ENCODE peak calls at places on chromosomes 12 and 14, in seven cellular contexts. O is ovary, R is H54, D is spleen, M is Peyer's patch, K is heart left ventricle, S is upper lobe of left lung. U is an unnamed sample.

GRCh38 chr14:21245813-21246212 is 23.4 kb downstream of the HNRNPC start:
- DNase-seq in R (no peak), K (no peak), D (no peak), O (no peak), S (no peak), M (no peak), U (no peak)

GRCh38 chr14:104888489-104889373 is 23.7 kb downstream of the CEP170B start:
- DNase-seq in O (peak), M (peak), K (peak), S (peak), R (no peak), D (peak), U (no peak)

GRCh38 chr12:11717533-11717961 is 68.1 kb downstream of the ETV6 start:
- DNase-seq in O (no peak), K (no peak), M (peak), R (no peak), S (no peak), D (no peak), U (no peak)

GRCh38 chr12:131674373-131674772 is 36.5 kb upstream of the SFSWAP start:
- DNase-seq in R (no peak), K (no peak), O (no peak), M (no peak), D (no peak), S (no peak), U (no peak)

GRCh38 chr12:115632323-115632722 is 645.2 kb downstream of the MED13L start:
- DNase-seq in R (no peak), S (no peak), K (no peak), D (no peak), O (no peak), M (no peak), U (no peak)

GRCh38 chr14:21090940-21091663 is 7.4 kb downstream of the ZNF219 start:
- DNase-seq in R (no peak), D (peak), S (no peak), O (no peak), K (no peak), M (no peak), U (no peak)

GRCh38 chr12:53974084-53975018 is at the start of gene HOTAIR:
- DNase-seq in R (peak), D (no peak), K (no peak), S (no peak), O (no peak), M (no peak), U (no peak)

GRCh38 chr12:130934753-130935152 is 19.0 kb upstream of the ADGRD1 start:
- DNase-seq in K (no peak), M (no peak), R (no peak), D (no peak), O (no peak), S (no peak), U (no peak)

GRCh38 chr12:90166671-90167070 is 458.0 kb upstream of the ATP2B1 start:
- DNase-seq in M (no peak), D (no peak), S (no peak), O (no peak), R (no peak), K (no peak), U (no peak)

GRCh38 chr12:34402228-34402898 is 380.1 kb downstream of the ALG10 start:
- DNase-seq in R (no peak), S (peak), D (peak), K (peak), M (peak), O (peak), U (no peak)

DNA sequence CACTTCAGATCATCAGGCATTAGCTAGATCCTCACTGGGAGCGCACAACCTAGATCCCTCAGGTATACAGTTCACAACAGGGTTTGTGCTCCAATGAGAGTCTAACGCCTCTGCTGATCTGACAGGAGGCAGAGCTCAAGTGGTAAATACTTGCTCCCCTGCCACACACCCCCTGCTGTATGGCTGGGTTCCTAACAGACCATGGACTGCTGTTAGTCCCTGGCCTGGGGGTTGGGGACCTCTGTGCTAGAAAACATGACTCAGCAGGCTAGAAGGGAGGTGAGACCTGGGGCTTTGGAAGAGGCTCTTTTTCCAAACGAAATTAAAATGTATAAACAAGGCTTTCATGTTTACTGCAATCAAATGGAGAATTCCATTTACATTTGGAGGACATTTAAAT is 691.1 kb downstream of the FLRT2 start:
- DNase-seq in M (no peak), K (no peak), D (no peak), O (no peak), R (no peak), S (no peak), U (no peak)
- TF ChIP-seq POLR2A in M (no peak), K (no peak), D (no peak), O (no peak), R (no peak), S (no peak), U (no peak)

DNA sequence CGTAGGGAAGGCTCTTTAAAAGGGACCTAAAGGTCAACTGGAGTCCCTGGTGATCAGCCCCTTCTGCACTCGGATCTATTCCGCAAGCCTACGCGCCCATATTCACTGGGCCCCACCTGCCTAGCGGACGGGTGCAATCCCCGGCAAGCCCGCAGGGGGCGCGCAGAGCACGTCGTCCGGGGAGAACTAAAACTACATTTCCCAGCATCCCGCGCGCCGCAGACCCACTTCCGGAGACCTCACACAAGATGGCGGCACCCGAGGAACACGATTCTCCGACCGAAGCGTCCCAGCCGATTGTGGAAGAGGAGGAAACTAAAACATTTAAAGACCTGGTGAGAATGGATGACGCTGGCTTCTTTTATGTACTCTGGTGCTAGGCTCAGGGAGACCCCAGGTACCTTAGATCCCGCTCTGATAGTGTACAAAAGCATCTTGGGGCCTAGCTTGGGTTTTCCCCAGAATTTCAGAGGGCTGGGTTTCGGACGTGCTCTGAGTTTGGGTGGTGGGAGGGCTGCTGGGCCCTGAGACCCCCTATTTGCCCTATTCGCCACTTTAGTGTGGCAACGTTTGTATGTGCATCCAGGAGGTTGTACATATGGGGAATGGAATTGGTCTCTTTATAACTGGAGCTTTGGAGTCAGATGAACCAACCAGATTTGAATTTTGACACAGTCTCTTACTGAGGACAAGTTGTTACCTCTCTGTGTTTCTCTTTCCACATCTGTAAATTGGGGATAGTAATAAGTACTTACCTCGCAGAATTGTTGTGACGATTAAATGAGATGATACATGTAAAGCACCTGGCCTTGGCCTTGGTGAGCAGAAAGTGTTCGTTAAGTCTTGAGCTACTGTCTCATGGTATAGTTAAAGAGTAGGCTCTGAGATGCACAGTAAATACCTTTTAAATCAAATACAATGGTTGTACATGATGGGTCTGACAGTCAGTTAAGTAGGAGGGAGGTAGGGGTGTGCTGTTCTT is at the start of gene DDX47:
- DNase-seq in S (peak), D (peak), M (peak), O (peak), K (peak), R (peak), U (peak)
- TF ChIP-seq POLR2A in S (no peak), D (no peak), M (no peak), O (peak), K (peak), R (peak), U (peak)

DNA sequence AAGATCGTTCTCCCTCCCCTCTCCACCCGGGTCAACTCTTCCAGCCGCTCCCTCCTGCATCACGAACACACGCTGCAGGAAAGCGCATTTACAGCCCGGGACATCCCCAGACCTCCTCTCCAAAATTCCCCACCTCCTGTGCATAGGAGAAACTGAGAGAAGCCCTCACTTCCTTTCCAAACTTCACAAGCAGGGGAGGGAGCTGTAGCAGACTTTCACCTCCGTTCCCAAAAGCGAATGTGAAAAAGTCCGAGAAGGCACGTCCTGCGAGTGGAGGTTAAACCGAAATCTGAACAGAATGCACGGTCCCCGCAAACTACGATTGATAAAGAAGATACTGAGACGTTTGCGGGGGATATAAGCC is 467 bp downstream of the BCAT1 start:
- DNase-seq in O (no peak), M (no peak), K (no peak), R (peak), S (no peak), D (no peak), U (peak)
- TF ChIP-seq POLR2A in O (no peak), M (no peak), K (no peak), R (no peak), S (no peak), D (no peak), U (no peak)

GRCh38 chr14:45253754-45254300 is 825 bp upstream of the MIS18BP1 start:
- DNase-seq in M (peak), R (no peak), K (no peak), D (peak), O (peak), S (peak), U (peak)

GRCh38 chr14:45251912-45252311 is 1.1 kb downstream of the MIS18BP1 start:
- DNase-seq in R (peak), M (no peak), O (no peak), K (no peak), S (no peak), D (no peak), U (peak)

GRCh38 chr14:45254771-45255170 is 1.8 kb upstream of the MIS18BP1 start:
- DNase-seq in S (no peak), R (no peak), O (no peak), M (no peak), K (no peak), D (no peak), U (no peak)

GRCh38 chr14:45252356-45253069 is 489 bp downstream of the MIS18BP1 start:
- DNase-seq in M (no peak), D (peak), K (no peak), O (no peak), R (no peak), S (no peak), U (peak)

GRCh38 chr14:45253070-45253753 is at the start of gene MIS18BP1:
- DNase-seq in K (peak), M (peak), O (peak), R (peak), S (peak), D (peak), U (peak)
- TF ChIP-seq POLR2A in K (peak), M (peak), O (peak), R (peak), S (no peak), D (peak), U (peak)

DNA sequence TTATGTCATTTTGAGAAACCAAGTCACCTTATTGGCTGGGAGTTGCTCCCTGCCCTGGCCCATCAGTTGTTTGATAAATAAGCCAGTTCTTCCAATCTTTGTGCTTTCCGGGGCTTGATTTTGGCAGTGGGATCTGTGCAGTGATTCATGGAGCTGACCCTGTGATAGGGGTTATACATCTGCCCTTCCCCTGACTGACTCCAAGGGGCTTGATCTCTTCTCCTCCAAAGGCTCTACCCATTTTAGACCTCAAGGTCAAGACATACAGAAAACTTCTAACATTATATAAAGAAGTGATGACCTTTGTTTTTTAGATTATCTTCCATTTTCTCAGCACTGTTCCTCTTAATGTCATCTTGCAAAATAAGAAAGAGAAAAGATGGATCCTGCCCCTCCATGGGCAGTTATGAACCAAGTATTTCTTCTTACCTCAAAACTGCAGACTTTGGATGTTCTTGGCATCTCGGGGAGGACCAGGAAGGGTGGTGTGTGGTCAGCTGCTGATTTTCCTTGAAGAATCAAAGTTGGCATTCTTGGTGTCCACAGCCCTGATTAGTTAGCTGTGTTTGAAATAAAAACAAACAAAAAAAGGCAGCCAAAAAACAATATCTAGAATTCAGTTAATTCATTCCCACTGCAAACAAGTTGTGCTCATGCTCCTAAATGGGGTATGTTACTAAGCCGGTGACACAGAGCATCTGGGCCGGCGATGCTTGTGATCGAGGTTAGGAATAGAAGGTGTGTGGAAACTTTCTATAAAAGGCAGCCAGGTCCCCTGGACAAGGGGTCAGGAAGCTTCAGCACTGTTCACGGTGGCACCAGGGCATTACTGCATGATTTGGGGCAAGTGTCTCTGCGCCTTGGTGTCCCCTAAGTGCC is 120.2 kb downstream of the SAMD4A start:
- DNase-seq in M (no peak), R (no peak), K (no peak), S (no peak), O (no peak), D (no peak), U (no peak)
- TF ChIP-seq POLR2A in M (no peak), R (no peak), K (no peak), S (no peak), O (no peak), D (no peak), U (no peak)

DNA sequence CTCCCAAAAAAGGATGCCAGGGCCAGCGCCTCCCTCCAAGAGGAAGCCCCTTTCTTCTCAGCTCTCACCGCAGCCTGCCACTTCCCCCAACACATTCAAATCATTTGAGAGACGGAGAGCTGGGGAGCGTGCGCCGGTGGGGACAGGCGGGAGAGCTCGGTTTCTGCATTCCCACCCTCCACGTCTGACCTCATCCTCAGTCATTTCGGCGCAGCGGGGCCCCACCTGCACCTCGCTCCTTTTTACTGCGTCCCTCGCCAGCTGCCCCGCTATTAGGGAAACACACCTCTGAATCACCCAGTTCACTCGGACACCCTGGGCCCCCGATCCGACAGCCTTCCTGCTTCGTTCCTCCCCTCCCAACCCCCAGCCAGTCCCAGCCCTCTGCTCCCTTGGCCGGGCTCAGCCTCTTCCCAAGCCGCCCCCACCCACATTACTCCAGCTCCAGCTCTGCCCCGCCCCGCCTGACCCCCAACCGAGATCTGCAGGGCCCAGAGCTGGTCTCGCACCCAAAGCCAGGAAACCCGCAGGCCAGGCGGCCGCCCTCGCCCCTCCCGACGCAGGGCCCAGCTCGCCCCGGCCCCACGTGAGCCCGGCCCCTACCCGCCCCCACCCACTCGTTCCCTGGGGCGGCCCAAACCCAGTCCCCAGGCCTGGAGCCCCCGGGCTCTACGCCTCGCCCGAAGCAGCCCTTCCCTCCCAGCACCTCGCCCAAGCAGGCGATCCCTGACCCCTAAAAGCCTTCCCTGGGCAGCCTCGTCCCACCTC is 797 bp downstream of the CORO1C start:
- DNase-seq in R (peak), M (peak), S (peak), K (peak), D (peak), O (peak), U (peak)
- TF ChIP-seq POLR2A in R (peak), M (peak), S (no peak), K (no peak), D (no peak), O (peak), U (no peak)

GRCh38 chr14:96205059-96205993 is 687 bp downstream of the BDKRB2 start:
- DNase-seq in O (no peak), R (peak), D (no peak), S (no peak), M (peak), K (no peak), U (no peak)

GRCh38 chr14:96203116-96203515 is 1.5 kb upstream of the BDKRB2 start:
- DNase-seq in D (no peak), O (no peak), K (no peak), R (no peak), S (no peak), M (no peak), U (no peak)

GRCh38 chr14:96205994-96206392 is 1.4 kb downstream of the BDKRB2 start:
- DNase-seq in R (no peak), M (no peak), D (no peak), O (no peak), S (no peak), K (no peak), U (no peak)

GRCh38 chr14:96203635-96204034 is 1.0 kb upstream of the BDKRB2 start:
- DNase-seq in K (no peak), O (no peak), S (peak), M (peak), R (peak), D (peak), U (no peak)

GRCh38 chr14:96204151-96205058 is at the start of gene BDKRB2:
- DNase-seq in R (peak), O (peak), K (no peak), M (peak), D (peak), S (peak), U (no peak)
- TF ChIP-seq POLR2A in R (peak), O (peak), K (no peak), M (peak), D (no peak), S (no peak), U (no peak)

U was measured in erythroblast.